ENCODE peak calls at places on chromosomes 7 and 10, in seven cellular contexts. T, N, C, P, M, J and Q are unnamed samples.
A peak's percentile ranks its signal among the peaks of the same experiment; 100 is the strongest.

GRCh38 chr7:22302951-22303423 is 54.0 kb downstream of the RAPGEF5 start:
- DNase-seq in J (no peak), P (no peak), N (no peak), T (peak; percentile 30), M (no peak), C (no peak), Q (no peak)

GRCh38 chr7:71630521-71630920 is 498.6 kb downstream of the GALNT17 start:
- DNase-seq in M (no peak), T (no peak), P (no peak), N (no peak), C (no peak), J (no peak), Q (no peak)

GRCh38 chr7:713488-714230 is 12.8 kb upstream of the DNAAF5 start:
- DNase-seq in M (no peak), J (no peak), C (no peak), P (no peak), N (no peak), T (no peak), Q (no peak)

GRCh38 chr7:68245688-68246087 is 1249.1 kb downstream of the TYW1 start:
- DNase-seq in P (no peak), C (no peak), J (no peak), T (no peak), M (peak; percentile 13), N (no peak), Q (no peak)

GRCh38 chr7:11203688-11204087 is 230.0 kb downstream of the PHF14 start:
- DNase-seq in N (no peak), C (peak; percentile 40), P (no peak), J (no peak), M (no peak), T (no peak), Q (no peak)

GRCh38 chr10:68981074-68981473 is 7.5 kb upstream of the KIFBP start:
- DNase-seq in C (no peak), T (no peak), N (no peak), P (no peak), M (no peak), J (no peak), Q (no peak)

GRCh38 chr7:84040365-84040764 is 154.2 kb downstream of the SEMA3A start:
- DNase-seq in M (no peak), J (no peak), T (no peak), C (no peak), P (no peak), N (no peak), Q (no peak)

GRCh38 chr10:21138769-21139324 is 241.7 kb upstream of the NEBL start:
- DNase-seq in J (no peak), P (no peak), T (no peak), C (no peak), M (no peak), N (no peak), Q (no peak)

GRCh38 chr10:12782537-12782936 is 219.0 kb downstream of the CCDC3 start:
- DNase-seq in M (peak; percentile 48), T (peak; percentile 29), P (no peak), C (peak; percentile 29), N (no peak), J (peak; percentile 57), Q (no peak)

GRCh38 chr10:43928425-43928968 is 279.8 kb upstream of the ZNF32 start:
- DNase-seq in J (no peak), T (no peak), C (no peak), P (no peak), N (no peak), M (no peak), Q (no peak)

GRCh38 chr7:131355917-131356777 is 28.5 kb downstream of the MKLN1 start:
- DNase-seq in M (no peak), J (no peak), N (no peak), C (no peak), T (no peak), P (no peak), Q (no peak)

GRCh38 chr10:99232357-99232999 is 3.2 kb downstream of the HPSE2 start:
- DNase-seq in N (no peak), P (no peak), C (no peak), M (peak; percentile 60), T (no peak), J (no peak), Q (no peak)

GRCh38 chr10:124496150-124496549 is 34.5 kb downstream of the LHPP start:
- DNase-seq in T (no peak), N (no peak), M (no peak), P (no peak), J (no peak), C (no peak), Q (no peak)

GRCh38 chr10:123796736-123797135 is 94.9 kb downstream of the CPXM2 start:
- DNase-seq in N (no peak), J (no peak), T (no peak), M (no peak), C (no peak), P (no peak), Q (no peak)

GRCh38 chr7:20217193-20217948 is at the start of gene MACC1:
- DNase-seq in N (no peak), J (peak; percentile 82), T (no peak), P (no peak), M (peak; percentile 20), C (no peak), Q (no peak)

GRCh38 chr7:128404826-128405344 is 4.9 kb downstream of the IMPDH1 start:
- DNase-seq in P (no peak), N (no peak), C (no peak), M (no peak), T (no peak), J (no peak), Q (no peak)

GRCh38 chr10:66349076-66349475 is 576.8 kb upstream of the LRRTM3 start:
- DNase-seq in J (no peak), C (no peak), P (no peak), T (no peak), N (no peak), M (no peak), Q (no peak)

GRCh38 chr10:86373828-86374227 is 7.2 kb upstream of the GRID1 start:
- DNase-seq in P (no peak), M (no peak), C (no peak), J (no peak), N (no peak), T (no peak), Q (no peak)

GRCh38 chr7:4882742-4883351 is 669 bp downstream of the RADIL start:
- DNase-seq in P (no peak), N (no peak), C (no peak), T (no peak), J (no peak), M (peak; percentile 66), Q (no peak)

GRCh38 chr7:135235841-135236240 is 2.2 kb downstream of the STRA8 start:
- DNase-seq in J (no peak), N (no peak), C (no peak), M (no peak), T (no peak), P (no peak), Q (no peak)

GRCh38 chr10:49550563-49550962 is 11.6 kb upstream of the ERCC6 start:
- DNase-seq in N (no peak), P (no peak), T (peak; percentile 78), M (no peak), J (no peak), C (no peak), Q (no peak)

GRCh38 chr7:131164025-131164899 is 163.4 kb upstream of the MKLN1 start:
- DNase-seq in C (no peak), N (no peak), J (no peak), T (peak; percentile 82), M (no peak), P (peak; percentile 55), Q (no peak)

GRCh38 chr7:115410427-115410805 is 488.5 kb downstream of the MDFIC start:
- DNase-seq in P (no peak), M (no peak), N (no peak), C (no peak), T (no peak), J (no peak), Q (no peak)

GRCh38 chr10:53075469-53075868 is 302.9 kb upstream of the MBL2 start:
- DNase-seq in T (no peak), J (no peak), M (no peak), C (no peak), N (no peak), P (no peak), Q (no peak)

GRCh38 chr7:91264083-91264923 is at the start of gene FZD1:
- DNase-seq in C (peak; percentile 96), J (peak; percentile 97), P (peak; percentile 97), T (peak; percentile 98), N (peak; percentile 96), M (peak; percentile 98), Q (peak; percentile 96)

GRCh38 chr7:43906327-43907010 is at the start of gene URGCP:
- DNase-seq in M (peak; percentile 63), C (peak; percentile 71), N (no peak), J (peak; percentile 70), P (no peak), T (peak; percentile 17), Q (peak; percentile 68)

GRCh38 chr10:78914502-78915330 is 154.1 kb upstream of the ZMIZ1 start:
- DNase-seq in M (no peak), N (no peak), C (no peak), P (no peak), J (no peak), T (peak; percentile 25), Q (peak; percentile 58)

GRCh38 chr7:99679032-99679399 is 780 bp downstream of the CYP3A5 start:
- DNase-seq in C (no peak), M (no peak), T (no peak), N (no peak), P (no peak), J (no peak), Q (no peak)

GRCh38 chr10:54947605-54948004 is 146.6 kb upstream of the PCDH15 start:
- DNase-seq in P (no peak), T (no peak), C (no peak), N (no peak), J (no peak), M (no peak), Q (no peak)

GRCh38 chr10:95242581-95243317 is 48.1 kb downstream of the PDLIM1 start:
- DNase-seq in M (peak; percentile 58), N (no peak), P (no peak), C (no peak), J (no peak), T (peak; percentile 75), Q (no peak)
- TF ChIP-seq CTCF in M (peak; percentile 64), N (peak; percentile 80), P (peak; percentile 76), C (peak; percentile 48), J (peak; percentile 50), T (peak; percentile 75), Q (peak; percentile 48)

DNA sequence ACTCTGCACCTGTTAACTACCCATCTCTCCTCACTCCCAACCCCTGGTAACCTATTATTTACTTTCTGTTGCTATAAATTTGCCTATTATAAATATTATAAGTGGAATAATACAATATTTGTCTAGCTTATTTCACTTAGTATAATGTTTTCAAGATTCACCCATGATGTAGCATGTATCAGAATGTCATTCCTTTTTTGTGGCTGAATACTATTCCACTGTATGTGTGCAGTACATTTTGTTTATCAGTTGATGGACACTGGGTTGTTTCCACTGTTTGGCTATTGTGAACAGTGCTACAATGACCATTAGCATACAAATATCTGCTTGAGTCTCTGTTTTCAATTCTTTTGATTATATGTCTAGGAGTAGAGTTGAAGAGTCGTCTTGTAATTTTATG is 92.8 kb upstream of the KAT6B start:
- DNase-seq in J (no peak), N (no peak), T (no peak), P (no peak), C (no peak), M (no peak), Q (no peak)
- TF ChIP-seq CTCF in J (no peak), N (no peak), T (no peak), P (no peak), C (no peak), M (no peak), Q (no peak)

GRCh38 chr7:75878769-75879596 is at the start of gene RHBDD2:
- DNase-seq in C (peak; percentile 97), P (peak; percentile 83), N (peak; percentile 67), T (peak; percentile 90), J (peak; percentile 97), M (peak; percentile 96), Q (peak; percentile 97)
- TF ChIP-seq CTCF in C (no peak), P (no peak), N (peak; percentile 6), T (no peak), J (peak; percentile 10), M (peak; percentile 17), Q (peak; percentile 11)

GRCh38 chr10:122113161-122113944 is 124.4 kb downstream of the TACC2 start:
- DNase-seq in C (peak; percentile 74), J (peak; percentile 85), M (peak; percentile 80), T (peak; percentile 75), N (peak; percentile 24), P (no peak), Q (peak; percentile 81)
- TF ChIP-seq CTCF in C (no peak), J (peak; percentile 45), M (peak; percentile 65), T (peak; percentile 69), N (peak; percentile 64), P (peak; percentile 64), Q (no peak)